ENCODE peak calls at places on chromosomes 4 and X, in five cellular contexts. One of them, this sample, is unnamed.
A peak's percentile ranks its signal among the peaks of the same experiment; 100 is the strongest.

GRCh38 chrX:22171287-22172060 is 101.2 kb upstream of the CBLL2 start:
- DNase-seq in A549: no peak
- DNase-seq in HepG2: no peak
- DNase-seq in K562: no peak
- DNase-seq in GM12878: no peak
- DNase-seq in this sample: no peak

GRCh38 chrX:68238568-68238967 is 194.7 kb downstream of the OPHN1 start:
- DNase-seq in A549: peak; percentile 19
- DNase-seq in HepG2: no peak
- DNase-seq in K562: peak; percentile 37
- DNase-seq in GM12878: no peak
- DNase-seq in this sample: peak; percentile 51

GRCh38 chr4:28277931-28278330 is 1417.3 kb downstream of the STIM2 start:
- DNase-seq in A549: no peak
- DNase-seq in HepG2: no peak
- DNase-seq in K562: no peak
- DNase-seq in GM12878: no peak
- DNase-seq in this sample: no peak

GRCh38 chr4:155707251-155707650 is 40.6 kb downstream of the GUCY1A1 start:
- DNase-seq in A549: no peak
- DNase-seq in HepG2: no peak
- DNase-seq in K562: no peak
- DNase-seq in GM12878: no peak
- DNase-seq in this sample: no peak

GRCh38 chr4:149790172-149790907 is 25.3 kb downstream of the IQCM start:
- DNase-seq in A549: no peak
- DNase-seq in HepG2: no peak
- DNase-seq in K562: no peak
- DNase-seq in GM12878: no peak
- DNase-seq in this sample: no peak

GRCh38 chr4:26719954-26720552 is 136.2 kb downstream of the TBC1D19 start:
- DNase-seq in A549: peak; percentile 4
- DNase-seq in HepG2: no peak
- DNase-seq in K562: peak; percentile 21
- DNase-seq in GM12878: no peak
- DNase-seq in this sample: no peak

GRCh38 chr4:3679071-3679825 is 86.9 kb upstream of the ADRA2C start:
- DNase-seq in A549: no peak
- DNase-seq in HepG2: no peak
- DNase-seq in K562: no peak
- DNase-seq in GM12878: no peak
- DNase-seq in this sample: peak; percentile 8

GRCh38 chrX:40083120-40083978 is 14.4 kb downstream of the BCOR start:
- DNase-seq in A549: no peak
- DNase-seq in HepG2: no peak
- DNase-seq in K562: peak; percentile 77
- DNase-seq in GM12878: no peak
- DNase-seq in this sample: no peak

GRCh38 chr4:184980261-184980660 is 38.0 kb upstream of the HELT start:
- DNase-seq in A549: no peak
- DNase-seq in HepG2: no peak
- DNase-seq in K562: no peak
- DNase-seq in GM12878: no peak
- DNase-seq in this sample: no peak

GRCh38 chr4:140309124-140309870 is 64.1 kb upstream of the SCOC start:
- DNase-seq in A549: peak; percentile 1
- DNase-seq in HepG2: no peak
- DNase-seq in K562: no peak
- DNase-seq in GM12878: no peak
- DNase-seq in this sample: peak; percentile 18

GRCh38 chr4:109094061-109094460 is 208.4 kb downstream of the COL25A1 start:
- DNase-seq in A549: no peak
- DNase-seq in HepG2: no peak
- DNase-seq in K562: no peak
- DNase-seq in GM12878: no peak
- DNase-seq in this sample: no peak

GRCh38 chr4:169345207-169345788 is 74.5 kb upstream of the SH3RF1 start:
- DNase-seq in A549: no peak
- DNase-seq in HepG2: no peak
- DNase-seq in K562: no peak
- DNase-seq in GM12878: no peak
- DNase-seq in this sample: no peak

GRCh38 chrX:17613979-17614572 is 123.2 kb upstream of the SCML1 start:
- DNase-seq in A549: peak; percentile 18
- DNase-seq in HepG2: peak; percentile 24
- DNase-seq in K562: no peak
- DNase-seq in GM12878: no peak
- DNase-seq in this sample: no peak

GRCh38 chr4:173145111-173145510 is 23.5 kb upstream of the GALNT7 start:
- DNase-seq in A549: no peak
- DNase-seq in HepG2: no peak
- DNase-seq in K562: no peak
- DNase-seq in GM12878: no peak
- DNase-seq in this sample: no peak

GRCh38 chrX:16827225-16827624 is 41.0 kb downstream of the TXLNG start:
- DNase-seq in A549: no peak
- DNase-seq in HepG2: no peak
- DNase-seq in K562: no peak
- DNase-seq in GM12878: no peak
- DNase-seq in this sample: no peak

GRCh38 chr4:66000500-66001117 is 330.3 kb upstream of the EPHA5 start:
- DNase-seq in A549: no peak
- DNase-seq in HepG2: no peak
- DNase-seq in K562: no peak
- DNase-seq in GM12878: no peak
- DNase-seq in this sample: no peak

GRCh38 chr4:158530391-158530790 is 8.7 kb downstream of the RXFP1 start:
- DNase-seq in A549: no peak
- DNase-seq in HepG2: no peak
- DNase-seq in K562: no peak
- DNase-seq in GM12878: no peak
- DNase-seq in this sample: no peak

GRCh38 chr4:82136161-82136801 is 237.5 kb downstream of the HNRNPD start:
- DNase-seq in A549: no peak
- DNase-seq in HepG2: no peak
- DNase-seq in K562: no peak
- DNase-seq in GM12878: no peak
- DNase-seq in this sample: no peak

GRCh38 chrX:8879750-8880149 is 78.6 kb upstream of the FAM9A start:
- DNase-seq in A549: peak; percentile 26
- DNase-seq in HepG2: peak; percentile 1
- DNase-seq in K562: peak; percentile 37
- DNase-seq in GM12878: no peak
- DNase-seq in this sample: peak; percentile 62
- TF ChIP-seq ESRRA in A549: no peak
- TF ChIP-seq ESRRA in HepG2: no peak
- TF ChIP-seq ESRRA in K562: no peak
- TF ChIP-seq ESRRA in GM12878: no peak
- TF ChIP-seq ESRRA in this sample: no peak

DNA sequence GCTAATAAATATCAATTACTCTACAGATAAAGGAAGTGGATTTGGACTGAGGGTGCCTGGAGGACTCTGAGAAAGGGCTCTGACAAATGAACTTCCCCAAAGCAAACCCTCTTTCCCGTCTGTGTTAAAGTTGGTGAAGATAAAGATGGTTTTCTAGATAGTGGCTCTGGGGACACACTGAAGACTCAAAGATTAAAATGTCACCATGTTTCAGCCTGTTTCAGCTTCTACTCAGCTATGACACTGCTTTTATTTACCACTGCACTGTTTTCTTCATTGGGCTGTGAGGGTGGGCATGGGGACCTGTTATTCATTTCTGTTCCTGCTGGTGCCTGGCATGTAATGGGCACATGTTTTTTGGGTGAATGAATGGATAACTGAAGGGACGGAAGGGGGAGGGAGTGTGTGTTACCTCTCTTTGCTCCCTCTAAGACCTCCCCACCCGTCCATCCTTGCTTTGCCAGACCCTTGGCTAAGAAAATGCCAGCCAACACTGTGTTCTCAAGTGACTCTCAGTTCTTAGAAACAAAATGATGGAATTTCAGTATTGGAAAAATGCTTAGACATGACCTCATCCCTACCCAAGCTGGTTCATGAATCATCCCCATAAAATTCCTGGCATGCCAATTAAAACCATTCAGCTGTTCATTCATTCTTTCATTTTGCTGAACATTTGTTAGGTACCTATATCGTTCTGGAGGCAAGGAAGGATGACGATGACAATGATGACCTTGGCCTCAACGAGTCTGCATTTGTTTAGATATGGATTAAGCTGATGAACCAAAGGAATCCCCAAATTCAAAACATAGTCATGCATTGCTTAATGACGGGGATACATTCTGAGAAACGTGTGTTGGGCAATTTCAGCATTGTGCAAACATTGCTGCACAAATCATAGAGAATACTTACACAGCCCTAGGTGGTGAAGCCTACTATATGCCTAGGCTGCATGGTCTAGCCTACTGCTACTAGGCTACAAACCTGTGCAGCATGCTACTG is 13.4 kb upstream of the STK32B start:
- DNase-seq in A549: peak; percentile 85
- DNase-seq in HepG2: peak; percentile 38
- DNase-seq in K562: peak; percentile 78
- DNase-seq in GM12878: no peak
- DNase-seq in this sample: no peak
- TF ChIP-seq USF2 in A549: no peak
- TF ChIP-seq USF2 in HepG2: no peak
- TF ChIP-seq USF2 in K562: no peak
- TF ChIP-seq USF2 in GM12878: no peak
- TF ChIP-seq USF2 in this sample: no peak

GRCh38 chrX:46559062-46559461 is 13.8 kb upstream of the ZNF674 start:
- DNase-seq in A549: no peak
- DNase-seq in HepG2: no peak
- DNase-seq in K562: no peak
- DNase-seq in GM12878: no peak
- DNase-seq in this sample: no peak
- TF ChIP-seq ESRRA in A549: no peak
- TF ChIP-seq ESRRA in HepG2: no peak
- TF ChIP-seq ESRRA in K562: no peak
- TF ChIP-seq ESRRA in GM12878: no peak
- TF ChIP-seq ESRRA in this sample: no peak

DNA sequence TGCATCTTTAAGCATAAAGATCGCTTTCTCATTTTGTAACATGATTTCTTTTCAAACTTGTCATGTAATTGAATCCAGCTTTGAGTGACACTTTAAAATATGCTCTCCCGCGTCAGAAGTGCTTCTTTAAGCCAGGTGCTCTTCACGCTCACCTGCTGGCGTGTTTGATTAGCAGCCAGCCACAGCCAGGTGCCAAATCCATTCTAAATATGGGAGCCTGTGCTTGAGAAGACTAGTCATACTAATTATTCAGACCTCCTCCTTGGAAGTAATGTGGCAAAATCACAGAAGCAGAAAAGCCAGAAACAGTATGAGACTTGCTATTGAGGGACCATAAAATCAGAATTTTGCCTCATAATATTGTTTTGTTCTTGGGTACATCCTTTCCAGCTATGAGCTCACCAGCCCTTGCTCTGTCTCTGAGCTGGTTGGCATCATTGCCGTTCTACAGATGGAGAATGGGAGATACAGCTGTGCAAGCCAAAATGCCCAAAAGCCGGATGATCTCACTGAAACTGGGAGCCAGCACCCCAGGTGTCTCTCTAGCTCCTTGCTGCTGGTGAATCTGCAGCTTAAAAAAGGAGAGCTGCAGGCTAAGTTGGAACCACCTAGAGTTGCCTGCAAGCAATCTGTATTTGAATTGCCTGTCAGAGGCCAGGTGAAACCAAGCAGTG is 205.4 kb downstream of the SHROOM3 start:
- DNase-seq in A549: no peak
- DNase-seq in HepG2: no peak
- DNase-seq in K562: no peak
- DNase-seq in GM12878: no peak
- DNase-seq in this sample: peak; percentile 14
- TF ChIP-seq USF2 in A549: no peak
- TF ChIP-seq USF2 in HepG2: no peak
- TF ChIP-seq USF2 in K562: no peak
- TF ChIP-seq USF2 in GM12878: no peak
- TF ChIP-seq USF2 in this sample: no peak

GRCh38 chr4:85790582-85790981 is 315.6 kb downstream of the ARHGAP24 start:
- DNase-seq in A549: no peak
- DNase-seq in HepG2: no peak
- DNase-seq in K562: no peak
- DNase-seq in GM12878: no peak
- DNase-seq in this sample: no peak
- TF ChIP-seq ESRRA in A549: no peak
- TF ChIP-seq ESRRA in HepG2: no peak
- TF ChIP-seq ESRRA in K562: no peak
- TF ChIP-seq ESRRA in GM12878: no peak
- TF ChIP-seq ESRRA in this sample: no peak

GRCh38 chr4:7425591-7426468 is 8.9 kb downstream of the PSAPL1 start:
- DNase-seq in A549: no peak
- DNase-seq in HepG2: no peak
- DNase-seq in K562: no peak
- DNase-seq in GM12878: no peak
- DNase-seq in this sample: peak; percentile 6

GRCh38 chr4:7429069-7429416 is 5.7 kb downstream of the PSAPL1 start:
- DNase-seq in A549: no peak
- DNase-seq in HepG2: no peak
- DNase-seq in K562: no peak
- DNase-seq in GM12878: no peak
- DNase-seq in this sample: peak; percentile 5

GRCh38 chr4:7428261-7429068 is 6.3 kb downstream of the PSAPL1 start:
- DNase-seq in A549: no peak
- DNase-seq in HepG2: no peak
- DNase-seq in K562: no peak
- DNase-seq in GM12878: no peak
- DNase-seq in this sample: peak; percentile 41

GRCh38 chr4:7426525-7427171 is 8.1 kb downstream of the PSAPL1 start:
- DNase-seq in A549: no peak
- DNase-seq in HepG2: no peak
- DNase-seq in K562: no peak
- DNase-seq in GM12878: no peak
- DNase-seq in this sample: peak; percentile 9

GRCh38 chr4:7427326-7428260 is 7.1 kb downstream of the PSAPL1 start:
- DNase-seq in A549: no peak
- DNase-seq in HepG2: no peak
- DNase-seq in K562: no peak
- DNase-seq in GM12878: no peak
- DNase-seq in this sample: peak; percentile 9
- TF ChIP-seq USF2 in A549: no peak
- TF ChIP-seq USF2 in HepG2: no peak
- TF ChIP-seq USF2 in K562: no peak
- TF ChIP-seq USF2 in GM12878: no peak
- TF ChIP-seq USF2 in this sample: no peak

This sample was measured in WTC11.